ENCODE peak calls at places on chromosomes 13 and 19, in eight cellular contexts. J is HFF-Myc; F is naive thymus-derived CD4-positive, alpha-beta T cell; M is endodermal cell; N is thoracic aorta; H is A549; C is effector memory CD4-positive, alpha-beta T cell; X is tibial nerve. O is an unnamed sample.

GRCh38 chr13:40993987-40994386 is 25.1 kb downstream of the ELF1 start:
- DNase-seq in J (no peak), F (no peak), M (peak), N (no peak), H (no peak), C (no peak), X (no peak), O (no peak)

GRCh38 chr19:1751367-1752008 is 1.8 kb upstream of the ONECUT3 start:
- DNase-seq in J (no peak), F (no peak), M (no peak), N (no peak), H (no peak), C (no peak), X (no peak), O (no peak)

GRCh38 chr13:98410591-98410990 is 166.3 kb downstream of the STK24 start:
- DNase-seq in J (no peak), F (no peak), M (no peak), N (no peak), H (no peak), C (no peak), X (no peak), O (no peak)

GRCh38 chr13:75752848-75753247 is 116.7 kb downstream of the LMO7 start:
- DNase-seq in J (no peak), F (no peak), M (no peak), N (no peak), H (no peak), C (no peak), X (no peak), O (no peak)

GRCh38 chr19:18905520-18906236 is 9.7 kb upstream of the CERS1 start:
- DNase-seq in J (no peak), F (no peak), M (no peak), N (no peak), H (no peak), C (no peak), X (no peak), O (no peak)

GRCh38 chr13:83350569-83350968 is 531.7 kb downstream of the SLITRK1 start:
- DNase-seq in J (peak), F (no peak), M (no peak), N (no peak), H (peak), C (no peak), X (no peak), O (no peak)

GRCh38 chr19:17687857-17688784 is at the start of gene UNC13A:
- DNase-seq in J (no peak), F (peak), M (peak), N (no peak), H (peak), C (no peak), X (no peak), O (no peak)

GRCh38 chr13:42707596-42707995 is 73.8 kb upstream of the FAM216B start:
- DNase-seq in J (no peak), F (no peak), M (no peak), N (no peak), H (no peak), C (no peak), X (no peak), O (no peak)

GRCh38 chr13:37192986-37193385 is 87.5 kb upstream of the CSNK1A1L start:
- DNase-seq in J (no peak), F (no peak), M (no peak), N (no peak), H (no peak), C (no peak), X (no peak), O (no peak)

GRCh38 chr19:19053508-19054314 is 10.1 kb upstream of the SLC25A42 start:
- DNase-seq in J (no peak), F (peak), M (peak), N (no peak), H (peak), C (peak), X (no peak), O (no peak)

GRCh38 chr19:3821156-3821555 is 35.0 kb upstream of the MATK start:
- DNase-seq in J (no peak), F (no peak), M (no peak), N (no peak), H (peak), C (no peak), X (no peak), O (no peak)

GRCh38 chr13:48594080-48594815 is 59.5 kb upstream of the CYSLTR2 start:
- DNase-seq in J (no peak), F (no peak), M (peak), N (no peak), H (no peak), C (no peak), X (no peak), O (no peak)

GRCh38 chr13:57631607-57632275 is at the start of gene PCDH17:
- DNase-seq in J (no peak), F (no peak), M (no peak), N (no peak), H (no peak), C (no peak), X (no peak), O (peak)

GRCh38 chr13:95676100-95676774 is 702 bp upstream of the DNAJC3 start:
- DNase-seq in J (no peak), F (peak), M (no peak), N (no peak), H (peak), C (no peak), X (peak), O (no peak)

GRCh38 chr19:9487016-9487415 is 11.4 kb downstream of the ZNF560 start:
- DNase-seq in J (no peak), F (no peak), M (no peak), N (no peak), H (no peak), C (no peak), X (no peak), O (no peak)

GRCh38 chr13:72986197-72986596 is 72.6 kb upstream of the KLF5 start:
- DNase-seq in J (no peak), F (no peak), M (no peak), N (no peak), H (no peak), C (no peak), X (no peak), O (no peak)

GRCh38 chr13:20126460-20127262 is 34.2 kb downstream of the GJA3 start:
- DNase-seq in J (no peak), F (no peak), M (no peak), N (no peak), H (no peak), C (no peak), X (no peak), O (no peak)

GRCh38 chr19:10419646-10420443 is 493 bp upstream of the PDE4A start:
- DNase-seq in J (peak), F (no peak), M (peak), N (no peak), H (peak), C (no peak), X (no peak), O (no peak)

GRCh38 chr13:111474136-111475002 is 153.9 kb downstream of the TEX29 start:
- DNase-seq in J (peak), F (no peak), M (peak), N (no peak), H (peak), C (no peak), X (no peak), O (peak)

GRCh38 chr13:27104606-27105005 is 67.0 kb downstream of the USP12 start:
- DNase-seq in J (no peak), F (no peak), M (no peak), N (no peak), H (no peak), C (no peak), X (no peak), O (no peak)

GRCh38 chr19:44303976-44304568 is 753 bp downstream of the ZNF235 start:
- DNase-seq in J (peak), F (no peak), M (peak), N (no peak), H (peak), C (no peak), X (no peak), O (peak)

DNA sequence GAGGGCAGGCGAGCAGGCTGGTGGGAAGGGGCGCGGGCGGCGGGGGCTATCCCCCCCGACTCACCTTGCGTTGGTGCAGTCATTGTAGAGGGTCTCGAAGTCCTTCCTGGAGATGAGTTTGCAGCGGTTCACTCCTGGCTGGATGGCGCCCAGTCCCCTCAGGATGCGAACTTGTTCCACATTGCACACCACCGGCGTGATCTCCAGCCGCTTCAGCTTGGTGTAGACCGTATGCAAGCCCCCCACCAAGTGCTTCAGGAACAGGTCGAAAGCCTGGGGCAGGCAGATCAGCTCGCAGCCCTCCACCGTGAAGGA is 1.2 kb downstream of the DACH1 start:
- DNase-seq in J (no peak), F (no peak), M (no peak), N (no peak), H (no peak), C (no peak), X (no peak), O (no peak)
- H3K4me3 ChIP-seq in J (peak), F (peak), M (peak), N (peak), H (peak), C (no peak), X (peak), O (peak)

DNA sequence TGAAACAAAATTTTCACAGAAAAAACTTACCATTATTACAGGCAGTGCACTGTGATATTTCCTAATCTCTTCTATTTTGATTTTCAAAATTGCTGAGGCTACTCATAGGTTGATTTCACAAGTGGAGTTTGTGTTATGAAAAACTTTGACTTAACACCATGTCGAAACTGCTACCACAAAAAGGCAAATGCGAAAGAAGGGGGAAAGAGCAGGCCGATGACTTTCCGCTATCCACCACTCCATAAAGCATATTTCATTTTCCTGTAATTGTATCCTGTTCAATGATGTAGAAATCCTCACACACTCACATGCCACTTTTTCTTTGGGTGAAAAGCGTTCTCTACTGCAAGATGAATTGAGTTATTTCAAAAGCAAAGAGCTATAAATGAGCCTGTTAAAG is 18.7 kb downstream of the KL start:
- DNase-seq in J (no peak), F (no peak), M (no peak), N (no peak), H (no peak), C (no peak), X (no peak), O (no peak)
- H3K4me3 ChIP-seq in J (no peak), F (no peak), M (no peak), N (no peak), H (no peak), C (no peak), X (no peak), O (no peak)

GRCh38 chr13:113400621-113401451 is 36.9 kb upstream of the GRTP1 start:
- DNase-seq in J (no peak), F (no peak), M (no peak), N (no peak), H (no peak), C (no peak), X (no peak), O (no peak)
- H3K4me3 ChIP-seq in J (no peak), F (no peak), M (no peak), N (no peak), H (no peak), C (no peak), X (no peak), O (peak)

GRCh38 chr13:87147076-87147475 is 524.1 kb upstream of the SLITRK5 start:
- DNase-seq in J (no peak), F (no peak), M (no peak), N (no peak), H (no peak), C (no peak), X (no peak), O (no peak)
- H3K4me3 ChIP-seq in J (no peak), F (no peak), M (no peak), N (no peak), H (no peak), C (no peak), X (no peak), O (no peak)

GRCh38 chr19:47729799-47730520 is 15.4 kb upstream of the NOP53 start:
- DNase-seq in J (no peak), F (no peak), M (peak), N (no peak), H (peak), C (no peak), X (peak), O (peak)
- H3K4me3 ChIP-seq in J (no peak), F (peak), M (peak), N (peak), H (peak), C (peak), X (no peak), O (peak)

GRCh38 chr13:93227906-93228801 is 1.5 kb downstream of the GPC6 start:
- DNase-seq in J (no peak), F (no peak), M (peak), N (no peak), H (peak), C (no peak), X (peak), O (peak)

GRCh38 chr13:93233997-93234416 is 7.4 kb downstream of the GPC6 start:
- DNase-seq in J (no peak), F (no peak), M (peak), N (no peak), H (peak), C (no peak), X (no peak), O (no peak)

GRCh38 chr13:93227280-93227905 is 786 bp downstream of the GPC6 start:
- DNase-seq in J (no peak), F (no peak), M (peak), N (no peak), H (peak), C (no peak), X (no peak), O (no peak)

GRCh38 chr13:93231867-93232266 is 5.3 kb downstream of the GPC6 start:
- DNase-seq in J (no peak), F (no peak), M (no peak), N (no peak), H (no peak), C (no peak), X (no peak), O (no peak)

DNA sequence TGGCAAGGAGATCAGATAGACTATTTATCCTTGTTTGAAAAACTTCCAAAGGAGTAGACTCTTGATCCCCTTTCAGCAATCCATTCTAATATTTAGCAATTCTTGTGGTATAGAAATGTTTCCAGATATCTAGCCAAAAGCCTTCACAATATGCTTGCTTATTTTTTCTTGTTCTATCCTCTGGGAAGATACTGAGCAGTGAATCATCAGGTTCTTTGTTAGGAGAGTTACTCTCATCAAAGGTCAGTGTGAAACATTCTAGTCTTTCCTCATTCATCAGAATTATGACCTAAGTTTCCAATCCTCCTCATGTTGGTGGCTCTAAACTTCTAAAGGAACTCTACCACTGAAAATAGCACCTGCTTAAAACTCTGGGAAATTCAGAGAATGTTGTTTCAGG is 3.9 kb downstream of the GPC6 start:
- DNase-seq in J (no peak), F (no peak), M (no peak), N (no peak), H (no peak), C (no peak), X (no peak), O (no peak)
- H3K4me3 ChIP-seq in J (no peak), F (no peak), M (peak), N (peak), H (peak), C (no peak), X (no peak), O (no peak)

O was measured in right atrium auricular region.